ENCODE peak calls at places on chromosomes 6 and 20, in five cellular contexts. Q is left ventricle myocardium inferior, P is dermis microvascular lymphatic vessel endothelial cell, I is kidney glomerular epithelial cell, R is SW 1271. S is an unnamed sample.

GRCh38 chr20:6704132-6704861 is 63.2 kb upstream of the BMP2 start:
- DNase-seq in Q (no peak), P (peak), I (peak), R (no peak), S (peak)

GRCh38 chr6:44234101-44235090 is 11.0 kb downstream of the SLC29A1 start:
- DNase-seq in Q (peak), P (peak), I (peak), R (no peak), S (peak)

GRCh38 chr20:24389686-24390085 is 79.7 kb upstream of the SYNDIG1 start:
- DNase-seq in Q (no peak), P (no peak), I (no peak), R (no peak), S (no peak)

GRCh38 chr6:158649289-158650143 is at the start of gene SYTL3:
- DNase-seq in Q (no peak), P (peak), I (peak), R (no peak), S (peak)

GRCh38 chr6:131372535-131372934 is 200.5 kb upstream of the ARG1 start:
- DNase-seq in Q (no peak), P (no peak), I (no peak), R (no peak), S (no peak)

GRCh38 chr6:67563671-67564070 is 1071.4 kb upstream of the ADGRB3 start:
- DNase-seq in Q (no peak), P (no peak), I (no peak), R (no peak), S (no peak)

GRCh38 chr6:124869412-124869811 is 92.8 kb upstream of the RNF217 start:
- DNase-seq in Q (no peak), P (no peak), I (no peak), R (no peak), S (no peak)

GRCh38 chr6:157223021-157223430 is 100.3 kb downstream of the TMEM242 start:
- DNase-seq in Q (no peak), P (no peak), I (no peak), R (no peak), S (no peak)

GRCh38 chr6:5619249-5619648 is 357.9 kb downstream of the FARS2 start:
- DNase-seq in Q (no peak), P (no peak), I (no peak), R (no peak), S (no peak)

GRCh38 chr6:95203153-95203754 is 374.1 kb upstream of the MANEA start:
- DNase-seq in Q (no peak), P (peak), I (peak), R (no peak), S (no peak)

GRCh38 chr6:95094751-95095150 is 482.6 kb upstream of the MANEA start:
- DNase-seq in Q (no peak), P (peak), I (peak), R (peak), S (peak)

GRCh38 chr6:156461647-156462046 is 315.5 kb upstream of the ARID1B start:
- DNase-seq in Q (no peak), P (no peak), I (no peak), R (no peak), S (no peak)

GRCh38 chr20:43389839-43390626 is 67.7 kb upstream of the SRSF6 start:
- DNase-seq in Q (no peak), P (no peak), I (no peak), R (no peak), S (no peak)

GRCh38 chr6:28884423-28885148 is 39.2 kb downstream of the TRIM27 start:
- DNase-seq in Q (no peak), P (no peak), I (no peak), R (no peak), S (no peak)

GRCh38 chr6:84763397-84764331 is 734 bp downstream of the TBX18 start:
- DNase-seq in Q (peak), P (peak), I (no peak), R (no peak), S (no peak)

GRCh38 chr6:21005816-21006553 is 471.7 kb downstream of the CDKAL1 start:
- DNase-seq in Q (no peak), P (peak), I (peak), R (peak), S (peak)

GRCh38 chr20:12698817-12699216 is 310.0 kb upstream of the SPTLC3 start:
- DNase-seq in Q (no peak), P (no peak), I (no peak), R (no peak), S (no peak)

GRCh38 chr6:149855040-149855654 is 9.0 kb downstream of the LRP11 start:
- DNase-seq in Q (no peak), P (peak), I (peak), R (peak), S (peak)

GRCh38 chr6:130396722-130397121 is 30.9 kb downstream of the TMEM200A start:
- DNase-seq in Q (no peak), P (no peak), I (no peak), R (no peak), S (no peak)